ENCODE peak calls at places on chromosomes 13 and 19, in seven cellular contexts. One of them, this sample, is unnamed.

GRCh38 chr13:79869326-79869725 is 388.4 kb downstream of the NDFIP2 start:
- DNase-seq in WTC11: no peak
- DNase-seq in activated CD4-positive, alpha-beta T cell treated with anti-CD3 and anti-CD28 coated beads for 48 hours: no peak
- DNase-seq in lower leg skin: no peak
- DNase-seq in activated T-helper 2 cell treated with anti-CD3 and anti-CD28 coated beads, Interferon-gamma antibody, Interleukin-2, Interleukin-4, amounts not matched to agents 10 μg/mL and 5 μg/mL and 100 μg/mL, durations not matched to agents 14 hours and 24 hours and 36 hours: no peak
- DNase-seq in progenitor cell of endocrine pancreas: no peak
- DNase-seq in glutamatergic neuron: no peak
- DNase-seq in this sample: no peak

GRCh38 chr13:41054212-41054877 is 7.0 kb upstream of the WBP4 start:
- DNase-seq in WTC11: no peak
- DNase-seq in activated CD4-positive, alpha-beta T cell treated with anti-CD3 and anti-CD28 coated beads for 48 hours: peak
- DNase-seq in lower leg skin: no peak
- DNase-seq in activated T-helper 2 cell treated with anti-CD3 and anti-CD28 coated beads, Interferon-gamma antibody, Interleukin-2, Interleukin-4, amounts not matched to agents 10 μg/mL and 5 μg/mL and 100 μg/mL, durations not matched to agents 14 hours and 24 hours and 36 hours: no peak
- DNase-seq in progenitor cell of endocrine pancreas: no peak
- DNase-seq in glutamatergic neuron: no peak
- DNase-seq in this sample: peak

GRCh38 chr19:13164370-13165090 is 14.3 kb downstream of the IER2 start:
- DNase-seq in WTC11: peak
- DNase-seq in activated CD4-positive, alpha-beta T cell treated with anti-CD3 and anti-CD28 coated beads for 48 hours: peak
- DNase-seq in lower leg skin: peak
- DNase-seq in activated T-helper 2 cell treated with anti-CD3 and anti-CD28 coated beads, Interferon-gamma antibody, Interleukin-2, Interleukin-4, amounts not matched to agents 10 μg/mL and 5 μg/mL and 100 μg/mL, durations not matched to agents 14 hours and 24 hours and 36 hours: peak
- DNase-seq in progenitor cell of endocrine pancreas: peak
- DNase-seq in glutamatergic neuron: peak
- DNase-seq in this sample: peak

GRCh38 chr19:45215391-45216191 is 29.6 kb downstream of the EXOC3L2 start:
- DNase-seq in WTC11: peak
- DNase-seq in activated CD4-positive, alpha-beta T cell treated with anti-CD3 and anti-CD28 coated beads for 48 hours: no peak
- DNase-seq in lower leg skin: no peak
- DNase-seq in activated T-helper 2 cell treated with anti-CD3 and anti-CD28 coated beads, Interferon-gamma antibody, Interleukin-2, Interleukin-4, amounts not matched to agents 10 μg/mL and 5 μg/mL and 100 μg/mL, durations not matched to agents 14 hours and 24 hours and 36 hours: no peak
- DNase-seq in progenitor cell of endocrine pancreas: peak
- DNase-seq in glutamatergic neuron: peak
- DNase-seq in this sample: peak

GRCh38 chr19:3880471-3881271 is at the start of gene ATCAY:
- DNase-seq in WTC11: peak
- DNase-seq in activated CD4-positive, alpha-beta T cell treated with anti-CD3 and anti-CD28 coated beads for 48 hours: no peak
- DNase-seq in lower leg skin: no peak
- DNase-seq in activated T-helper 2 cell treated with anti-CD3 and anti-CD28 coated beads, Interferon-gamma antibody, Interleukin-2, Interleukin-4, amounts not matched to agents 10 μg/mL and 5 μg/mL and 100 μg/mL, durations not matched to agents 14 hours and 24 hours and 36 hours: no peak
- DNase-seq in progenitor cell of endocrine pancreas: no peak
- DNase-seq in glutamatergic neuron: peak
- DNase-seq in this sample: peak

GRCh38 chr13:39284801-39285388 is 246.6 kb downstream of the NHLRC3 start:
- DNase-seq in WTC11: no peak
- DNase-seq in activated CD4-positive, alpha-beta T cell treated with anti-CD3 and anti-CD28 coated beads for 48 hours: no peak
- DNase-seq in lower leg skin: no peak
- DNase-seq in activated T-helper 2 cell treated with anti-CD3 and anti-CD28 coated beads, Interferon-gamma antibody, Interleukin-2, Interleukin-4, amounts not matched to agents 10 μg/mL and 5 μg/mL and 100 μg/mL, durations not matched to agents 14 hours and 24 hours and 36 hours: no peak
- DNase-seq in progenitor cell of endocrine pancreas: no peak
- DNase-seq in glutamatergic neuron: no peak
- DNase-seq in this sample: no peak

GRCh38 chr13:111565400-111565799 is 245.0 kb downstream of the TEX29 start:
- DNase-seq in WTC11: no peak
- DNase-seq in activated CD4-positive, alpha-beta T cell treated with anti-CD3 and anti-CD28 coated beads for 48 hours: no peak
- DNase-seq in lower leg skin: no peak
- DNase-seq in activated T-helper 2 cell treated with anti-CD3 and anti-CD28 coated beads, Interferon-gamma antibody, Interleukin-2, Interleukin-4, amounts not matched to agents 10 μg/mL and 5 μg/mL and 100 μg/mL, durations not matched to agents 14 hours and 24 hours and 36 hours: no peak
- DNase-seq in progenitor cell of endocrine pancreas: no peak
- DNase-seq in glutamatergic neuron: no peak
- DNase-seq in this sample: no peak

GRCh38 chr19:50328257-50329145 is 676 bp downstream of the KCNC3 start:
- DNase-seq in WTC11: peak
- DNase-seq in activated CD4-positive, alpha-beta T cell treated with anti-CD3 and anti-CD28 coated beads for 48 hours: peak
- DNase-seq in lower leg skin: no peak
- DNase-seq in activated T-helper 2 cell treated with anti-CD3 and anti-CD28 coated beads, Interferon-gamma antibody, Interleukin-2, Interleukin-4, amounts not matched to agents 10 μg/mL and 5 μg/mL and 100 μg/mL, durations not matched to agents 14 hours and 24 hours and 36 hours: no peak
- DNase-seq in progenitor cell of endocrine pancreas: no peak
- DNase-seq in glutamatergic neuron: peak
- DNase-seq in this sample: peak

GRCh38 chr19:38989066-38989605 is 13.6 kb upstream of the FBXO17 start:
- DNase-seq in WTC11: peak
- DNase-seq in activated CD4-positive, alpha-beta T cell treated with anti-CD3 and anti-CD28 coated beads for 48 hours: no peak
- DNase-seq in lower leg skin: no peak
- DNase-seq in activated T-helper 2 cell treated with anti-CD3 and anti-CD28 coated beads, Interferon-gamma antibody, Interleukin-2, Interleukin-4, amounts not matched to agents 10 μg/mL and 5 μg/mL and 100 μg/mL, durations not matched to agents 14 hours and 24 hours and 36 hours: no peak
- DNase-seq in progenitor cell of endocrine pancreas: no peak
- DNase-seq in glutamatergic neuron: peak
- DNase-seq in this sample: peak

GRCh38 chr13:59566544-59566943 is 597.2 kb downstream of the DIAPH3 start:
- DNase-seq in WTC11: no peak
- DNase-seq in activated CD4-positive, alpha-beta T cell treated with anti-CD3 and anti-CD28 coated beads for 48 hours: no peak
- DNase-seq in lower leg skin: no peak
- DNase-seq in activated T-helper 2 cell treated with anti-CD3 and anti-CD28 coated beads, Interferon-gamma antibody, Interleukin-2, Interleukin-4, amounts not matched to agents 10 μg/mL and 5 μg/mL and 100 μg/mL, durations not matched to agents 14 hours and 24 hours and 36 hours: no peak
- DNase-seq in progenitor cell of endocrine pancreas: no peak
- DNase-seq in glutamatergic neuron: no peak
- DNase-seq in this sample: no peak

GRCh38 chr19:48873476-48874308 is 1.5 kb downstream of the PPP1R15A start:
- DNase-seq in WTC11: no peak
- DNase-seq in activated CD4-positive, alpha-beta T cell treated with anti-CD3 and anti-CD28 coated beads for 48 hours: no peak
- DNase-seq in lower leg skin: peak
- DNase-seq in activated T-helper 2 cell treated with anti-CD3 and anti-CD28 coated beads, Interferon-gamma antibody, Interleukin-2, Interleukin-4, amounts not matched to agents 10 μg/mL and 5 μg/mL and 100 μg/mL, durations not matched to agents 14 hours and 24 hours and 36 hours: peak
- DNase-seq in progenitor cell of endocrine pancreas: no peak
- DNase-seq in glutamatergic neuron: no peak
- DNase-seq in this sample: no peak

GRCh38 chr13:41458939-41459753 is 1.8 kb downstream of the RGCC start:
- DNase-seq in WTC11: peak
- DNase-seq in activated CD4-positive, alpha-beta T cell treated with anti-CD3 and anti-CD28 coated beads for 48 hours: peak
- DNase-seq in lower leg skin: no peak
- DNase-seq in activated T-helper 2 cell treated with anti-CD3 and anti-CD28 coated beads, Interferon-gamma antibody, Interleukin-2, Interleukin-4, amounts not matched to agents 10 μg/mL and 5 μg/mL and 100 μg/mL, durations not matched to agents 14 hours and 24 hours and 36 hours: peak
- DNase-seq in progenitor cell of endocrine pancreas: no peak
- DNase-seq in glutamatergic neuron: no peak
- DNase-seq in this sample: peak

GRCh38 chr19:52992109-52993004 is 21.4 kb upstream of the ERVV-1 start:
- DNase-seq in WTC11: peak
- DNase-seq in activated CD4-positive, alpha-beta T cell treated with anti-CD3 and anti-CD28 coated beads for 48 hours: peak
- DNase-seq in lower leg skin: peak
- DNase-seq in activated T-helper 2 cell treated with anti-CD3 and anti-CD28 coated beads, Interferon-gamma antibody, Interleukin-2, Interleukin-4, amounts not matched to agents 10 μg/mL and 5 μg/mL and 100 μg/mL, durations not matched to agents 14 hours and 24 hours and 36 hours: no peak
- DNase-seq in progenitor cell of endocrine pancreas: peak
- DNase-seq in glutamatergic neuron: peak
- DNase-seq in this sample: peak

GRCh38 chr19:6680141-6680540 is 10.2 kb upstream of the TNFSF14 start:
- DNase-seq in WTC11: no peak
- DNase-seq in activated CD4-positive, alpha-beta T cell treated with anti-CD3 and anti-CD28 coated beads for 48 hours: no peak
- DNase-seq in lower leg skin: no peak
- DNase-seq in activated T-helper 2 cell treated with anti-CD3 and anti-CD28 coated beads, Interferon-gamma antibody, Interleukin-2, Interleukin-4, amounts not matched to agents 10 μg/mL and 5 μg/mL and 100 μg/mL, durations not matched to agents 14 hours and 24 hours and 36 hours: no peak
- DNase-seq in progenitor cell of endocrine pancreas: no peak
- DNase-seq in glutamatergic neuron: no peak
- DNase-seq in this sample: no peak

GRCh38 chr13:45537506-45537905 is 72.8 kb downstream of the COG3 start:
- DNase-seq in WTC11: no peak
- DNase-seq in activated CD4-positive, alpha-beta T cell treated with anti-CD3 and anti-CD28 coated beads for 48 hours: no peak
- DNase-seq in lower leg skin: no peak
- DNase-seq in activated T-helper 2 cell treated with anti-CD3 and anti-CD28 coated beads, Interferon-gamma antibody, Interleukin-2, Interleukin-4, amounts not matched to agents 10 μg/mL and 5 μg/mL and 100 μg/mL, durations not matched to agents 14 hours and 24 hours and 36 hours: no peak
- DNase-seq in progenitor cell of endocrine pancreas: no peak
- DNase-seq in glutamatergic neuron: no peak
- DNase-seq in this sample: no peak

GRCh38 chr19:18366027-18366435 is 19.9 kb upstream of the GDF15 start:
- DNase-seq in WTC11: no peak
- DNase-seq in activated CD4-positive, alpha-beta T cell treated with anti-CD3 and anti-CD28 coated beads for 48 hours: no peak
- DNase-seq in lower leg skin: no peak
- DNase-seq in activated T-helper 2 cell treated with anti-CD3 and anti-CD28 coated beads, Interferon-gamma antibody, Interleukin-2, Interleukin-4, amounts not matched to agents 10 μg/mL and 5 μg/mL and 100 μg/mL, durations not matched to agents 14 hours and 24 hours and 36 hours: no peak
- DNase-seq in progenitor cell of endocrine pancreas: no peak
- DNase-seq in glutamatergic neuron: no peak
- DNase-seq in this sample: no peak

GRCh38 chr13:96090240-96091101 is 564 bp downstream of the HS6ST3 start:
- DNase-seq in WTC11: peak
- DNase-seq in activated CD4-positive, alpha-beta T cell treated with anti-CD3 and anti-CD28 coated beads for 48 hours: peak
- DNase-seq in lower leg skin: peak
- DNase-seq in activated T-helper 2 cell treated with anti-CD3 and anti-CD28 coated beads, Interferon-gamma antibody, Interleukin-2, Interleukin-4, amounts not matched to agents 10 μg/mL and 5 μg/mL and 100 μg/mL, durations not matched to agents 14 hours and 24 hours and 36 hours: no peak
- DNase-seq in progenitor cell of endocrine pancreas: peak
- DNase-seq in glutamatergic neuron: peak
- DNase-seq in this sample: peak

GRCh38 chr13:98343461-98343860 is 166.4 kb upstream of the RNF113B start:
- DNase-seq in WTC11: no peak
- DNase-seq in activated CD4-positive, alpha-beta T cell treated with anti-CD3 and anti-CD28 coated beads for 48 hours: no peak
- DNase-seq in lower leg skin: no peak
- DNase-seq in activated T-helper 2 cell treated with anti-CD3 and anti-CD28 coated beads, Interferon-gamma antibody, Interleukin-2, Interleukin-4, amounts not matched to agents 10 μg/mL and 5 μg/mL and 100 μg/mL, durations not matched to agents 14 hours and 24 hours and 36 hours: no peak
- DNase-seq in progenitor cell of endocrine pancreas: no peak
- DNase-seq in glutamatergic neuron: no peak
- DNase-seq in this sample: no peak

GRCh38 chr19:42422092-42422575 is 5.1 kb downstream of the LIPE start:
- DNase-seq in WTC11: no peak
- DNase-seq in activated CD4-positive, alpha-beta T cell treated with anti-CD3 and anti-CD28 coated beads for 48 hours: no peak
- DNase-seq in lower leg skin: no peak
- DNase-seq in activated T-helper 2 cell treated with anti-CD3 and anti-CD28 coated beads, Interferon-gamma antibody, Interleukin-2, Interleukin-4, amounts not matched to agents 10 μg/mL and 5 μg/mL and 100 μg/mL, durations not matched to agents 14 hours and 24 hours and 36 hours: no peak
- DNase-seq in progenitor cell of endocrine pancreas: no peak
- DNase-seq in glutamatergic neuron: no peak
- DNase-seq in this sample: no peak

GRCh38 chr19:2308114-2308556 is at the start of gene LINGO3:
- DNase-seq in WTC11: no peak
- DNase-seq in activated CD4-positive, alpha-beta T cell treated with anti-CD3 and anti-CD28 coated beads for 48 hours: no peak
- DNase-seq in lower leg skin: no peak
- DNase-seq in activated T-helper 2 cell treated with anti-CD3 and anti-CD28 coated beads, Interferon-gamma antibody, Interleukin-2, Interleukin-4, amounts not matched to agents 10 μg/mL and 5 μg/mL and 100 μg/mL, durations not matched to agents 14 hours and 24 hours and 36 hours: no peak
- DNase-seq in progenitor cell of endocrine pancreas: no peak
- DNase-seq in glutamatergic neuron: no peak
- DNase-seq in this sample: peak

GRCh38 chr19:27796540-27796939 is 1416.4 kb downstream of the UQCRFS1 start:
- DNase-seq in WTC11: no peak
- DNase-seq in activated CD4-positive, alpha-beta T cell treated with anti-CD3 and anti-CD28 coated beads for 48 hours: no peak
- DNase-seq in lower leg skin: no peak
- DNase-seq in activated T-helper 2 cell treated with anti-CD3 and anti-CD28 coated beads, Interferon-gamma antibody, Interleukin-2, Interleukin-4, amounts not matched to agents 10 μg/mL and 5 μg/mL and 100 μg/mL, durations not matched to agents 14 hours and 24 hours and 36 hours: no peak
- DNase-seq in progenitor cell of endocrine pancreas: no peak
- DNase-seq in glutamatergic neuron: no peak
- DNase-seq in this sample: no peak

GRCh38 chr13:72141845-72142470 is 275.0 kb upstream of the DACH1 start:
- DNase-seq in WTC11: no peak
- DNase-seq in activated CD4-positive, alpha-beta T cell treated with anti-CD3 and anti-CD28 coated beads for 48 hours: no peak
- DNase-seq in lower leg skin: no peak
- DNase-seq in activated T-helper 2 cell treated with anti-CD3 and anti-CD28 coated beads, Interferon-gamma antibody, Interleukin-2, Interleukin-4, amounts not matched to agents 10 μg/mL and 5 μg/mL and 100 μg/mL, durations not matched to agents 14 hours and 24 hours and 36 hours: no peak
- DNase-seq in progenitor cell of endocrine pancreas: no peak
- DNase-seq in glutamatergic neuron: no peak
- DNase-seq in this sample: no peak